ENCODE peak calls at places on chromosome 14, in eight cellular contexts. Q is CD4-positive, alpha-beta T cell; B is tibial artery; N is endodermal cell; M is mammary epithelial cell; Z is fibroblast of lung; W is ascending aorta; H is upper lobe of right lung. X is an unnamed sample.

GRCh38 chr14:100741956-100742355 is 15.3 kb downstream of the DLK1 start:
- DNase-seq in Q (no peak), B (no peak), N (no peak), M (no peak), Z (no peak), W (no peak), H (no peak), X (no peak)

GRCh38 chr14:52131640-52132320 is 62.9 kb upstream of the NID2 start:
- DNase-seq in Q (no peak), B (peak), N (peak), M (peak), Z (peak), W (peak), H (no peak), X (peak)

GRCh38 chr14:22221508-22221907 is 367.5 kb downstream of the DAD1 start:
- DNase-seq in Q (no peak), B (no peak), N (no peak), M (peak), Z (peak), W (no peak), H (no peak), X (peak)

GRCh38 chr14:38762436-38762835 is 340.6 kb downstream of the SEC23A start:
- DNase-seq in Q (no peak), B (no peak), N (no peak), M (no peak), Z (no peak), W (no peak), H (no peak), X (no peak)

GRCh38 chr14:24665440-24665991 is 31.5 kb upstream of the GZMB start:
- DNase-seq in Q (no peak), B (no peak), N (no peak), M (peak), Z (no peak), W (no peak), H (no peak), X (peak)

GRCh38 chr14:23245282-23245681 is 7.5 kb downstream of the RNF212B start:
- DNase-seq in Q (no peak), B (no peak), N (no peak), M (no peak), Z (no peak), W (no peak), H (no peak), X (no peak)

GRCh38 chr14:62329427-62329826 is 567.2 kb downstream of the SNAPC1 start:
- DNase-seq in Q (no peak), B (no peak), N (no peak), M (no peak), Z (peak), W (no peak), H (no peak), X (no peak)

GRCh38 chr14:63421919-63422318 is 103.2 kb upstream of the GPHB5 start:
- DNase-seq in Q (no peak), B (no peak), N (no peak), M (no peak), Z (no peak), W (no peak), H (no peak), X (no peak)

GRCh38 chr14:104659146-104659545 is 30.3 kb upstream of the INF2 start:
- DNase-seq in Q (no peak), B (no peak), N (peak), M (no peak), Z (no peak), W (no peak), H (no peak), X (no peak)

GRCh38 chr14:24999157-24999556 is 50.8 kb downstream of the STXBP6 start:
- DNase-seq in Q (no peak), B (no peak), N (no peak), M (no peak), Z (no peak), W (no peak), H (no peak), X (no peak)

GRCh38 chr14:34722723-34723545 is 8.5 kb upstream of the CFL2 start:
- DNase-seq in Q (no peak), B (peak), N (peak), M (peak), Z (peak), W (peak), H (no peak), X (peak)

GRCh38 chr14:81990312-81990761 is 456.7 kb upstream of the SEL1L start:
- DNase-seq in Q (no peak), B (no peak), N (peak), M (peak), Z (peak), W (peak), H (no peak), X (peak)

GRCh38 chr14:24135584-24135833 is 485 bp upstream of the PSME1 start:
- DNase-seq in Q (no peak), B (no peak), N (no peak), M (no peak), Z (no peak), W (no peak), H (no peak), X (no peak)

GRCh38 chr14:100826371-100827139 is 637 bp downstream of the MEG3 start:
- DNase-seq in Q (no peak), B (no peak), N (no peak), M (no peak), Z (no peak), W (no peak), H (no peak), X (no peak)

GRCh38 chr14:42930058-42930457 is 1323.4 kb downstream of the LRFN5 start:
- DNase-seq in Q (no peak), B (peak), N (peak), M (no peak), Z (peak), W (peak), H (no peak), X (no peak)

GRCh38 chr14:58731465-58732330 is 93.9 kb downstream of the DACT1 start:
- DNase-seq in Q (no peak), B (no peak), N (no peak), M (peak), Z (peak), W (no peak), H (no peak), X (peak)

GRCh38 chr14:22070119-22070982 is 396.7 kb upstream of the OR4E1 start:
- DNase-seq in Q (peak), B (no peak), N (peak), M (peak), Z (peak), W (no peak), H (no peak), X (peak)

GRCh38 chr14:32254952-32255679 is 52.0 kb upstream of the RNU6-8 start:
- DNase-seq in Q (peak), B (peak), N (peak), M (peak), Z (peak), W (peak), H (no peak), X (peak)

GRCh38 chr14:103718572-103718971 is 3.0 kb downstream of the ZFYVE21 start:
- DNase-seq in Q (no peak), B (no peak), N (no peak), M (no peak), Z (peak), W (no peak), H (no peak), X (no peak)

GRCh38 chr14:60656755-60657608 is 7.7 kb upstream of the SIX1 start:
- DNase-seq in Q (no peak), B (no peak), N (peak), M (peak), Z (peak), W (no peak), H (peak), X (peak)

GRCh38 chr14:71116206-71117122 is 209.2 kb downstream of the PCNX1 start:
- DNase-seq in Q (no peak), B (no peak), N (no peak), M (no peak), Z (no peak), W (no peak), H (no peak), X (no peak)

GRCh38 chr14:32370720-32371119 is 41.6 kb downstream of the AKAP6 start:
- DNase-seq in Q (no peak), B (no peak), N (no peak), M (peak), Z (peak), W (no peak), H (no peak), X (peak)

GRCh38 chr14:94748667-94749347 is 21.1 kb downstream of the GSC start:
- DNase-seq in Q (no peak), B (no peak), N (peak), M (no peak), Z (no peak), W (no peak), H (no peak), X (peak)

DNA sequence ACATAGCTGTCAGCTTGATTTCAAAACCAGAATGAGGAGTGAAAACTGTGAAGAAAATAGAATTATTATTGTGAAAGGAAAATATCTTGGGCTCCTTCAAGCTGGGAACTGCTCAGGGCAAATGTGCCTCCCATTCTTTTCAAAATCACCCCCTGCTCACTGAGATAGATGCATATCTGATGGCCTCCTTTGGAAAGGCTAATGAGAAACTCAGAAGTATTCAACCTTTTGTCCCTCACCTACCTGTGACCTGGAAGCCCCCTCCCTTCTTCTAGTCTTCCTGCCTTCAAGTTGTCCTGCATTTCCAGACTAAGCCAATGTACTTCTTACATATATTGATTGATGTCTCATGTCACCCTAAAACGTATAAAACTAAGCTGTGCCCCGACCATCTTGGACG is 81.1 kb upstream of the C14orf132 start:
- DNase-seq in Q (no peak), B (no peak), N (no peak), M (no peak), Z (no peak), W (no peak), H (no peak), X (no peak)
- H3K27ac ChIP-seq in Q (no peak), B (no peak), N (no peak), M (no peak), Z (no peak), W (no peak), H (no peak), X (no peak)

DNA sequence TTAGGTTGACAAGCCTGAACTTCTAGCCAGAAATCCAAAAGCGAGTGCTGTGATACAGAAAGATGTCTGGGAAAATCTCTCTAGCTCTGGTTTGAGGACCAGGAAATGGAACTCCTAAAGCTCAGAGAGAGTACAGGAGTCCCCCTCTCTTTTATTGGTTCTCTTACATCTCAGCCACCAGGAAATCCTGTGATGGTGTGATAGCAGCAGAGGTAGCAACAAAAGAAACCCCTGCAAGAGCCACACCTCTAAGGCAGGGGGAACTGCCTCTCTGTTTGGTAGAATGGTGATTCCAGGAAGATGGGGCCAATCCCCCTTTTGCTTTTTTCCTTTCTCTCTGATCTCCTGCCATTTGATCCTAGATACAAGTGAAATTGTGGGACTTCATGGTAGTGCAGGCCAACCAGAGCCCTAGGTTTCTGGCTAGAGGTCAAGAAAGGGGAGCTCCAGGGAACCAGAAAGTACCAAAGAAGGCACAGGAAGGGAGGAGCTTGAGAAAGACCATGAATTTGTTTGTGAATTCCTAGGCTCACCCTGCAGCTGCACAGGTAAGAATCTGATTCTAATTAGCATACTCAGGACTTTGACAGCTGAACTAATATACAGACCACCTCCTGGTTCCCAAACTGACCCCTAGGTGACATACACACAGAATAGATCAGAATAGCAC is 88.5 kb downstream of the PAPLN start:
- DNase-seq in Q (no peak), B (no peak), N (peak), M (no peak), Z (no peak), W (no peak), H (no peak), X (no peak)
- H3K27ac ChIP-seq in Q (no peak), B (no peak), N (no peak), M (no peak), Z (no peak), W (no peak), H (no peak), X (no peak)

GRCh38 chr14:93733646-93734045 is 54.6 kb downstream of the PRIMA1 start:
- DNase-seq in Q (no peak), B (no peak), N (no peak), M (no peak), Z (no peak), W (no peak), H (no peak), X (no peak)
- H3K27ac ChIP-seq in Q (no peak), B (no peak), N (no peak), M (no peak), Z (no peak), W (no peak), H (no peak), X (no peak)

DNA sequence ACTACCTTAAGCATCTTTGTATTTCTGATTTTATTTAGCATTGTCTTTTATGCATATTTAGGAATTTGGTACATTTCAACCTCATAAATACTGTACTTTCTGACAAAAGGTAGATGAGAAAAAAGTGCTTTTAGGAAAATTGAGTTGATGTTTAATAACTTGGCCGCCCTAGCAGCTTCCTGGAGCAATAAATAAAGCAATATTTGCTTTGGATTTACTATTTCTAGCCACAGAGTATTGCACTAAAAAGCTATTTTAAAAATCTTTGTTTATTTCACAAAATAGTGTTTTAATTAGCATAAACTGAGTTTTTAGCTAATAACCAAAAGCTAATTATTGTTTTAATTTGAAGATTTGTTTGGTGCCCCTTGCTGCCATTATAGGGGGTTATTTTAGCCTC is 9.5 kb downstream of the PAPOLA start:
- DNase-seq in Q (no peak), B (no peak), N (no peak), M (no peak), Z (no peak), W (no peak), H (no peak), X (no peak)
- H3K27ac ChIP-seq in Q (no peak), B (no peak), N (no peak), M (no peak), Z (no peak), W (no peak), H (no peak), X (no peak)

DNA sequence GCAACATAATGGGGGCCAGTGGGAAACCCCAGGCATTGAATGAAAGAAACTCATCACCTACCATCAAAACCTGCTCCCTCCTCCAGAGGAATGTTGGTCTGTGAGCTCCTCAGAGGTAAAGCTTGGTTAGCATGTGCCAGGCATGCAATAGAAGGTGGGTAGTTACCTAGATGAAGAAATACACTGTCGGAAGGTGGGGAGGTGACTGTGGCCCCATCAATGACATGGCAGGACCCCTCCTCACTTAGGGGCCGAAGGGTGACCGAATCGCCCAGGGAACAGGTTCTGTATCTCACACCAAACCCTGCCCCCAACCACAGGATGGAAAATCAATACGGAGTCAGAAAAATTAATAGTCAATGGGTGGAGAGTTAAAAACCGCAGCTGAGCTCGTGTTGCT is 135.6 kb downstream of the BCL11B start:
- DNase-seq in Q (no peak), B (peak), N (peak), M (no peak), Z (no peak), W (peak), H (no peak), X (no peak)
- H3K27ac ChIP-seq in Q (no peak), B (no peak), N (no peak), M (no peak), Z (no peak), W (no peak), H (no peak), X (no peak)

GRCh38 chr14:65906948-65907347 is 494.4 kb downstream of the FUT8 start:
- DNase-seq in Q (no peak), B (no peak), N (no peak), M (no peak), Z (no peak), W (no peak), H (no peak), X (no peak)

GRCh38 chr14:65910108-65910507 is 497.6 kb downstream of the FUT8 start:
- DNase-seq in Q (no peak), B (no peak), N (no peak), M (peak), Z (peak), W (no peak), H (no peak), X (peak)

GRCh38 chr14:65901595-65901994 is 489.1 kb downstream of the FUT8 start:
- DNase-seq in Q (no peak), B (no peak), N (no peak), M (no peak), Z (no peak), W (no peak), H (no peak), X (no peak)

GRCh38 chr14:65904988-65905387 is 492.5 kb downstream of the FUT8 start:
- DNase-seq in Q (no peak), B (no peak), N (no peak), M (no peak), Z (no peak), W (no peak), H (no peak), X (no peak)
- H3K27ac ChIP-seq in Q (no peak), B (no peak), N (no peak), M (no peak), Z (no peak), W (no peak), H (no peak), X (no peak)

GRCh38 chr14:89367449-89368120 is 49.4 kb downstream of the FOXN3 start:
- DNase-seq in Q (no peak), B (no peak), N (no peak), M (no peak), Z (no peak), W (no peak), H (no peak), X (no peak)
- H3K27ac ChIP-seq in Q (no peak), B (peak), N (no peak), M (no peak), Z (no peak), W (peak), H (no peak), X (no peak)

GRCh38 chr14:68669644-68670343 is 123.1 kb downstream of the ZFP36L1 start:
- DNase-seq in Q (no peak), B (peak), N (peak), M (no peak), Z (no peak), W (peak), H (peak), X (no peak)
- H3K27ac ChIP-seq in Q (no peak), B (peak), N (no peak), M (no peak), Z (no peak), W (peak), H (peak), X (no peak)

DNA sequence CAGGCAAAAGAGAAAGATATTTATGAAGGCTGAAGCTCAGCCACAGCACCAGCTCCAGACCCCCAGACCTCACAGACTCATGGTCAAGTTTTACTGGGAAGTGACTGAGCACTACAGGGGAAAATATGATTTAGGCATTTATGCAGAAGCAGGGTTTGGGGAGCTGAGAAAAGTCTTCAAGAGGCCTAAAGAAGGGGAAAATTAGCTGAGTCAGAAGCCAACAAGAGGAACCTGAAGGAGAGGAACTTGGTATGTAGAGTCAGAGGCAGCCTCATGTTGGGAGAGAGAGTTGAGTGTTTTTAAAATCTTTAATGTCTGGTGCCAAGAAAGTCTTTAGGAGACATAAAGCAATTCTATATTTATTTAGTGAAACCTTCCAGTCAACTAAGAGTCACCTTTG is 63.0 kb downstream of the FOS start:
- DNase-seq in Q (no peak), B (no peak), N (no peak), M (no peak), Z (peak), W (no peak), H (no peak), X (no peak)
- H3K27ac ChIP-seq in Q (no peak), B (peak), N (no peak), M (no peak), Z (no peak), W (peak), H (peak), X (no peak)